ENCODE peak calls at places on chromosomes 11 and 22, in seven cellular contexts. D, E, Z, S, F, I and W are unnamed samples.

GRCh38 chr11:43579171-43579918 is 101.2 kb upstream of the HSD17B12 start:
- DNase-seq in D (no peak), E (peak; percentile 84), Z (no peak), S (peak; percentile 15), F (peak; percentile 35), I (peak; percentile 43), W (peak; percentile 81)

GRCh38 chr11:575324-575995 is 810 bp upstream of the PHRF1 start:
- DNase-seq in D (no peak), E (no peak), Z (no peak), S (no peak), F (no peak), I (peak; percentile 95), W (no peak)

GRCh38 chr11:68564261-68564660 is 103.7 kb downstream of the PPP6R3 start:
- DNase-seq in D (no peak), E (no peak), Z (no peak), S (no peak), F (no peak), I (no peak), W (no peak)

GRCh38 chr11:94641167-94641761 is 74.1 kb downstream of the PIWIL4 start:
- DNase-seq in D (no peak), E (no peak), Z (no peak), S (no peak), F (no peak), I (no peak), W (peak; percentile 81)

GRCh38 chr11:73195191-73196007 is 22.7 kb upstream of the P2RY2 start:
- DNase-seq in D (no peak), E (no peak), Z (no peak), S (no peak), F (peak; percentile 96), I (no peak), W (no peak)

GRCh38 chr22:10727393-10727792 is 4800.6 kb upstream of the OR11H1 start:
- DNase-seq in D (no peak), E (no peak), Z (no peak), S (no peak), F (no peak), I (no peak), W (no peak)

GRCh38 chr22:31615481-31615840 is 46.6 kb downstream of the PISD start:
- DNase-seq in D (no peak), E (no peak), Z (no peak), S (no peak), F (no peak), I (no peak), W (no peak)

GRCh38 chr11:128968916-128969315 is 26.2 kb upstream of the TP53AIP1 start:
- DNase-seq in D (no peak), E (no peak), Z (no peak), S (no peak), F (no peak), I (no peak), W (no peak)

GRCh38 chr11:112320668-112321067 is 60.0 kb upstream of the PLET1 start:
- DNase-seq in D (no peak), E (peak; percentile 88), Z (no peak), S (no peak), F (peak; percentile 87), I (no peak), W (no peak)

GRCh38 chr11:34149786-34150185 is 44.4 kb downstream of the NAT10 start:
- DNase-seq in D (no peak), E (no peak), Z (no peak), S (no peak), F (no peak), I (no peak), W (no peak)

GRCh38 chr11:118924591-118925585 is 838 bp downstream of the BCL9L start:
- DNase-seq in D (peak; percentile 62), E (peak; percentile 86), Z (no peak), S (no peak), F (no peak), I (no peak), W (no peak)

GRCh38 chr11:33168605-33169240 is 7.4 kb upstream of the CSTF3 start:
- DNase-seq in D (no peak), E (no peak), Z (no peak), S (no peak), F (no peak), I (no peak), W (no peak)

GRCh38 chr22:17410576-17410975 is 41.3 kb downstream of the CECR2 start:
- DNase-seq in D (no peak), E (no peak), Z (no peak), S (no peak), F (no peak), I (no peak), W (no peak)

GRCh38 chr22:32619614-32620426 is 145.2 kb downstream of the FBXO7 start:
- DNase-seq in D (no peak), E (no peak), Z (no peak), S (no peak), F (no peak), I (no peak), W (no peak)

GRCh38 chr11:130001491-130002351 is 914 bp downstream of the PRDM10 start:
- DNase-seq in D (peak; percentile 45), E (no peak), Z (no peak), S (no peak), F (peak; percentile 27), I (peak; percentile 20), W (no peak)

GRCh38 chr11:67583319-67584204 is at the start of gene GSTP1:
- DNase-seq in D (peak; percentile 62), E (peak; percentile 97), Z (peak; percentile 71), S (peak; percentile 66), F (peak; percentile 70), I (peak; percentile 83), W (peak; percentile 96)

GRCh38 chr11:19447150-19447566 is 206.4 kb upstream of the E2F8 start:
- DNase-seq in D (no peak), E (no peak), Z (no peak), S (peak; percentile 66), F (peak; percentile 62), I (no peak), W (no peak)

GRCh38 chr11:81449588-81450155 is 1284.0 kb downstream of the FAM181B start:
- DNase-seq in D (no peak), E (no peak), Z (no peak), S (no peak), F (peak; percentile 62), I (no peak), W (no peak)

GRCh38 chr22:29130490-29130889 is 57.7 kb downstream of the KREMEN1 start:
- DNase-seq in D (no peak), E (no peak), Z (no peak), S (no peak), F (no peak), I (no peak), W (no peak)